ENCODE peak calls at places on chromosomes 13 and 19, in ten cellular contexts. K is NT2/D1, I is aorta, O is Peyer's patch, G is neural progenitor cell, P is ovary, L is ascending aorta, N is adrenal gland, Z is fibroblast of lung, H is brain microvascular endothelial cell. V is an unnamed sample. For H3K36me3 and H3K27me3, the result is how much of the 10 kb centered on the place peaks cover.

GRCh38 chr19:23378948-23379347 is 16.3 kb downstream of the ZNF91 start:
- DNase-seq in Z (peak), G (no peak), L (no peak), I (no peak), K (no peak), N (no peak), H (no peak), O (no peak), P (no peak), V (no peak)

GRCh38 chr13:41443969-41444368 is 13.4 kb upstream of the RGCC start:
- DNase-seq in Z (no peak), O (no peak), N (no peak), G (no peak), I (no peak), H (no peak), P (no peak), K (no peak), L (no peak), V (no peak)

GRCh38 chr19:51124729-51125128 is at the start of gene SIGLEC9:
- DNase-seq in N (no peak), H (no peak), I (peak), K (no peak), L (no peak), P (peak), Z (no peak), O (peak), G (no peak), V (no peak)

GRCh38 chr13:110323986-110324749 is 17.1 kb downstream of the COL4A2 start:
- DNase-seq in G (no peak), K (no peak), Z (no peak), O (no peak), P (no peak), I (no peak), H (no peak), N (no peak), L (peak), V (no peak)

GRCh38 chr13:113151745-113152707 is 6.4 kb upstream of the PROZ start:
- DNase-seq in H (peak), Z (peak), G (no peak), N (no peak), I (no peak), L (peak), K (no peak), P (peak), O (no peak), V (no peak)

GRCh38 chr19:38842439-38843174 is 7.2 kb downstream of the HNRNPL start:
- DNase-seq in G (no peak), H (no peak), O (peak), N (no peak), K (no peak), Z (no peak), P (no peak), L (no peak), I (no peak), V (no peak)

GRCh38 chr13:92317066-92317465 is 909.5 kb upstream of the GPC6 start:
- DNase-seq in L (no peak), G (no peak), O (no peak), I (no peak), K (no peak), H (peak), Z (peak), P (no peak), N (no peak), V (no peak)

GRCh38 chr13:95188128-95188527 is 113.1 kb downstream of the ABCC4 start:
- DNase-seq in O (no peak), L (no peak), N (no peak), Z (no peak), G (no peak), P (no peak), I (no peak), K (no peak), H (no peak), V (no peak)

GRCh38 chr19:7640803-7641202 is 3.9 kb downstream of the STXBP2 start:
- DNase-seq in P (no peak), H (no peak), Z (no peak), I (no peak), O (no peak), K (no peak), G (no peak), N (no peak), L (no peak), V (no peak)

GRCh38 chr13:24854311-24854710 is 90.3 kb downstream of the RNF17 start:
- DNase-seq in I (no peak), H (no peak), P (no peak), Z (no peak), N (no peak), K (no peak), G (no peak), L (no peak), O (no peak), V (no peak)

GRCh38 chr19:37564624-37565369 is 29.8 kb downstream of the ZNF571 start:
- DNase-seq in O (no peak), I (no peak), H (no peak), L (no peak), K (no peak), Z (no peak), N (no peak), G (no peak), P (no peak), V (no peak)

GRCh38 chr13:74966814-74967213 is 515.2 kb downstream of the TBC1D4 start:
- DNase-seq in Z (peak), G (peak), L (no peak), P (no peak), H (peak), N (no peak), O (no peak), I (no peak), K (no peak), V (no peak)

GRCh38 chr13:32234914-32235313 is 80.2 kb downstream of the ZAR1L start:
- DNase-seq in H (no peak), Z (no peak), L (no peak), O (no peak), G (no peak), K (no peak), N (no peak), P (no peak), I (no peak), V (no peak)

GRCh38 chr19:56139847-56140582 is 1.1 kb upstream of the ZNF444 start:
- DNase-seq in Z (no peak), K (no peak), G (no peak), O (no peak), P (no peak), L (no peak), I (no peak), N (peak), H (no peak), V (no peak)

GRCh38 chr19:34193439-34193838 is 21.1 kb downstream of the LSM14A start:
- DNase-seq in I (no peak), P (no peak), Z (no peak), O (no peak), K (no peak), H (no peak), G (no peak), N (no peak), L (no peak), V (no peak)

GRCh38 chr13:85724554-85725432 is 74.4 kb downstream of the SLITRK6 start:
- DNase-seq in K (no peak), Z (no peak), H (no peak), I (peak), G (no peak), O (no peak), L (no peak), N (no peak), P (no peak), V (no peak)

GRCh38 chr19:45186509-45187334 is 8.1 kb downstream of the BLOC1S3 start:
- DNase-seq in K (no peak), N (no peak), O (no peak), L (no peak), G (no peak), Z (no peak), H (peak), P (no peak), I (no peak), V (no peak)

GRCh38 chr13:44573790-44574465 is 2.2 kb downstream of the TSC22D1 start:
- DNase-seq in P (no peak), H (peak), G (peak), L (no peak), N (no peak), K (no peak), I (no peak), O (no peak), Z (peak), V (no peak)

GRCh38 chr19:51772977-51773376 is 12.0 kb downstream of the FPR2 start:
- DNase-seq in O (no peak), K (no peak), I (no peak), L (no peak), N (no peak), H (no peak), Z (no peak), P (no peak), G (no peak), V (no peak)

GRCh38 chr13:74134777-74135305 is 637 bp upstream of the KLF12 start:
- DNase-seq in L (peak), I (peak), H (peak), P (no peak), G (peak), O (peak), Z (no peak), N (peak), K (no peak), V (no peak)

DNA sequence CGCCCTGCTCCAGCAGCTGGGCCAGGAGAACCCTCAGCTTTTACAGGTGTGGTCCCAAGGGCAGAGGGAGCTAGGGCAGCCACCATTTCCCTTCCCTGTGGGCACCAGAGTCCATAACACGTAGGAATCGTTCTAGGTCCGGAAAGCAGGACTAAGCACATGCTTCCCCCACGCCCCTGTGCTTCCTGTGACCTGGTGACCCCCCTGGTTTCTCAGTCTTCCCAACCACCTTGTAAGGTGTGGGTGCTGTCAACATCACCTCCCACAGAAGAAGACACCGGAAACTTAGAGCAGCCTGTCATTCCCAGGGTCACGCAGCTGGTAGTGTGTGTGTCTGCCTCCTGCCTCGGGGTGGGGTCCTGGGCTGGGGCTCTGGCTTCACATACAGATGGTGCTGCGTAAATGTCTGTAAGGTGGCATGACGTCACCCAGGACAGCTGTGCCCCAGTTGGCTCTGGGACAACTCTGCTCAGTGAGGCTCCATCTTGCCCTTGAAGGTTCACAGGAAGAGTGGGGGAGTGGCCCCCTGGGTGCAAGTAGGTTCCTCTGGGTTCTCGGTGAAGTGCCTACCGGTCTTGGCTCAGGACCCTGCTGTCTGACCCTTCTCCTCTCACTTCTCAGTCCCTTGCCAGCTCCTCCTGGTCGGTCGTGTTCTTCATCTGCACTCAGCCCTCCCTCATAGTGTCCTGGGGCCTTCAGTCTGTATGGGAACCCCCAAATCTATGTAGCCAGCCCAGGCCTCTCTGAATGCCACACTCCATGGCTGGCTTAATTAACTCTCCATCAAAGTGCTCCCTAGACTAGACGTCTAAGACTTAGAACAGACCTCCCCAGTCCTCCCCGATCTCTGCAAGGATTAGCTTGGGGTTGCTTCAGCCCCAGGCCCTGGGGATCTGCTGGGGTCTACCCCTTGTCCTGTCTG is 4.0 kb downstream of the RAD23A start:
- DNase-seq in P (no peak), L (no peak), O (no peak), H (no peak), N (no peak), G (no peak), Z (no peak), K (no peak), I (no peak), V (no peak)
- H3K36me3 ChIP-seq in P (under half), L (half or more), O (under half), H (half or more), N (under half), G (under half), Z (under half), K (half or more), I (under half), V (half or more)

DNA sequence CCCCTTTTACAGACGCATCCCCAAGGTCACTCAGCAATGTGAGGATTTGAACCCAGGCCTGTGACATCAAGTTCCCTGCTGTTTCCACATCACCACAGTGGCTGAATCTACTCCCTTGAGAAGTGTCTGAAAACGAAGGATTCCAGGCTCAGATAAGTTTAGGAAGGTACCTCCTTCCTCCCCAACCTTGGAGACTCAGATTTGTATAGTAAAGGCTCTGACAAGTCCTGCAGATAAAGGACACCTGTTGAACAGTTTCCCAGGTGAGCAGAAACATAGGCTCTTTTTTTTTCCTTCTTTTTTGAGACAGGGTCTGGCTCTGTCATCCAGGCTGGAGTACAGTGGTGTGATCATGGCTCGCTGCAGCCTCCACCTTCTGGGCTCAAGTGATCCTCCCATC is 56.4 kb upstream of the PTPRS start:
- DNase-seq in I (no peak), O (no peak), N (no peak), L (no peak), P (no peak), K (no peak), H (no peak), G (no peak), Z (no peak), V (no peak)
- H3K27me3 ChIP-seq in I (under half), O (under half), N (under half), L (under half), P (under half), K (under half), H (under half), G (under half), Z (under half), V (under half)

DNA sequence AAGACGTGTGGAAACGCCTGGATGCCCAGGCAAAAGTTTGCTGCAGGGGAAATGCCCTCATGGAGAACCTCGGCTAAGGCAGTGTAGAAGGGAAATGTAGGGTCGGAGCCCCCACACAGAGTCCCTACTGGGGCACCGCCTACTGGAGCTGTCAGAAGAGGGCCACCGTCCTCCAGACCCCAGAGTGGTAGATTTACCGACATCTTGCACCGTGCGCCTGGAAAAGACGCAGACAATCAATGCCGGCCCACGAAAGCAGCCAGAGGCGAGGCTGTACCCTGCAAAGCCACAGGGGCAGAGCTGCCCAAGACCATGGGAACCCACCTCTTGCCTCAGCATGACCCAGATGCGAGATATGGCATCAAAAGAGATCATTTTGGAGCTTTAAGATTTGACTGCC is 7.0 kb upstream of the EDNRB start:
- DNase-seq in K (no peak), I (no peak), N (no peak), H (no peak), L (no peak), O (no peak), G (no peak), P (no peak), Z (no peak), V (no peak)
- H3K36me3 ChIP-seq in K (under half), I (under half), N (under half), H (under half), L (under half), O (under half), G (under half), P (under half), Z (under half), V (under half)

GRCh38 chr19:10517760-10518443 is 655 bp upstream of the S1PR5 start:
- DNase-seq in H (peak), G (peak), O (no peak), P (no peak), Z (no peak), K (no peak), L (no peak), I (peak), N (no peak), V (no peak)
- H3K27me3 ChIP-seq in H (under half), G (half or more), O (under half), P (under half), Z (under half), K (under half), L (under half), I (under half), N (under half), V (under half)

V was measured in BJ.